ENCODE peak calls at places on chromosomes 11 and 22, in six cellular contexts. One of them, this sample, is unnamed. For H3K36me3, the result is how much of the 10 kb centered on the place peaks cover.

GRCh38 chr22:47120399-47120798 is 357.9 kb downstream of the TBC1D22A start:
- DNase-seq in upper lobe of right lung: peak
- DNase-seq in lung: no peak
- DNase-seq in lower lobe of right lung: no peak
- DNase-seq in tibial artery: no peak
- DNase-seq in adrenal gland: no peak
- DNase-seq in this sample: no peak

GRCh38 chr11:120647681-120648080 is 136.1 kb downstream of the GRIK4 start:
- DNase-seq in upper lobe of right lung: peak
- DNase-seq in lower lobe of right lung: no peak
- DNase-seq in adrenal gland: no peak
- DNase-seq in lung: no peak
- DNase-seq in tibial artery: no peak
- DNase-seq in this sample: no peak

GRCh38 chr22:32417906-32418305 is 5.9 kb upstream of the RTCB start:
- DNase-seq in adrenal gland: no peak
- DNase-seq in upper lobe of right lung: no peak
- DNase-seq in lower lobe of right lung: no peak
- DNase-seq in lung: no peak
- DNase-seq in tibial artery: no peak
- DNase-seq in this sample: no peak

GRCh38 chr11:11011617-11012016 is 153.8 kb upstream of the ZBED5 start:
- DNase-seq in lower lobe of right lung: no peak
- DNase-seq in upper lobe of right lung: no peak
- DNase-seq in lung: no peak
- DNase-seq in tibial artery: no peak
- DNase-seq in adrenal gland: no peak
- DNase-seq in this sample: no peak

GRCh38 chr11:123683616-123684170 is 29.3 kb upstream of the SCN3B start:
- DNase-seq in lung: no peak
- DNase-seq in tibial artery: no peak
- DNase-seq in lower lobe of right lung: no peak
- DNase-seq in adrenal gland: no peak
- DNase-seq in upper lobe of right lung: no peak
- DNase-seq in this sample: no peak

GRCh38 chr11:76606102-76606793 is 64.3 kb downstream of the LRRC32 start:
- DNase-seq in lower lobe of right lung: no peak
- DNase-seq in upper lobe of right lung: no peak
- DNase-seq in lung: no peak
- DNase-seq in adrenal gland: peak
- DNase-seq in tibial artery: peak
- DNase-seq in this sample: no peak

GRCh38 chr11:111395081-111395480 is 16.0 kb upstream of the POU2AF1 start:
- DNase-seq in tibial artery: no peak
- DNase-seq in upper lobe of right lung: no peak
- DNase-seq in adrenal gland: no peak
- DNase-seq in lower lobe of right lung: no peak
- DNase-seq in lung: no peak
- DNase-seq in this sample: no peak

GRCh38 chr11:108324587-108324986 is 101.7 kb downstream of the ATM start:
- DNase-seq in lower lobe of right lung: no peak
- DNase-seq in tibial artery: no peak
- DNase-seq in lung: no peak
- DNase-seq in adrenal gland: no peak
- DNase-seq in upper lobe of right lung: no peak
- DNase-seq in this sample: no peak

GRCh38 chr11:83284501-83285051 is 1.6 kb downstream of the CCDC90B start:
- DNase-seq in upper lobe of right lung: no peak
- DNase-seq in adrenal gland: no peak
- DNase-seq in lower lobe of right lung: no peak
- DNase-seq in lung: no peak
- DNase-seq in tibial artery: no peak
- DNase-seq in this sample: no peak

GRCh38 chr11:69115586-69116560 is 39.9 kb upstream of the SMIM38 start:
- DNase-seq in lower lobe of right lung: peak
- DNase-seq in adrenal gland: no peak
- DNase-seq in lung: peak
- DNase-seq in tibial artery: no peak
- DNase-seq in upper lobe of right lung: peak
- DNase-seq in this sample: no peak

GRCh38 chr11:2269601-2270321 is 627 bp downstream of the ASCL2 start:
- DNase-seq in lower lobe of right lung: peak
- DNase-seq in upper lobe of right lung: peak
- DNase-seq in tibial artery: no peak
- DNase-seq in adrenal gland: peak
- DNase-seq in lung: peak
- DNase-seq in this sample: peak

GRCh38 chr11:7046474-7046873 is 26.2 kb downstream of the NLRP14 start:
- DNase-seq in upper lobe of right lung: no peak
- DNase-seq in tibial artery: no peak
- DNase-seq in lung: no peak
- DNase-seq in lower lobe of right lung: no peak
- DNase-seq in adrenal gland: no peak
- DNase-seq in this sample: no peak

GRCh38 chr11:27242591-27242990 is 120.4 kb downstream of the CCDC34 start:
- DNase-seq in tibial artery: no peak
- DNase-seq in lung: no peak
- DNase-seq in adrenal gland: no peak
- DNase-seq in upper lobe of right lung: no peak
- DNase-seq in lower lobe of right lung: no peak
- DNase-seq in this sample: no peak

GRCh38 chr11:77188912-77189491 is 61.0 kb downstream of the MYO7A start:
- DNase-seq in lower lobe of right lung: peak
- DNase-seq in upper lobe of right lung: no peak
- DNase-seq in lung: no peak
- DNase-seq in tibial artery: no peak
- DNase-seq in adrenal gland: no peak
- DNase-seq in this sample: no peak

GRCh38 chr11:2521081-2521480 is 76.3 kb downstream of the KCNQ1 start:
- DNase-seq in lung: no peak
- DNase-seq in lower lobe of right lung: peak
- DNase-seq in tibial artery: peak
- DNase-seq in upper lobe of right lung: no peak
- DNase-seq in adrenal gland: no peak
- DNase-seq in this sample: no peak

GRCh38 chr22:29031236-29031982 is 30.2 kb downstream of the C22orf31 start:
- DNase-seq in lower lobe of right lung: peak
- DNase-seq in upper lobe of right lung: peak
- DNase-seq in lung: peak
- DNase-seq in tibial artery: peak
- DNase-seq in adrenal gland: peak
- DNase-seq in this sample: no peak

GRCh38 chr11:123202155-123202714 is 7.2 kb upstream of the CLMP start:
- DNase-seq in upper lobe of right lung: no peak
- DNase-seq in lung: peak
- DNase-seq in adrenal gland: peak
- DNase-seq in lower lobe of right lung: no peak
- DNase-seq in tibial artery: no peak
- DNase-seq in this sample: no peak

GRCh38 chr11:16898274-16898985 is 115.8 kb downstream of the PLEKHA7 start:
- DNase-seq in upper lobe of right lung: no peak
- DNase-seq in lung: no peak
- DNase-seq in tibial artery: no peak
- DNase-seq in lower lobe of right lung: no peak
- DNase-seq in adrenal gland: no peak
- DNase-seq in this sample: no peak

GRCh38 chr11:37952035-37952434 is 1354.0 kb upstream of the RAG2 start:
- DNase-seq in upper lobe of right lung: no peak
- DNase-seq in lower lobe of right lung: no peak
- DNase-seq in lung: no peak
- DNase-seq in adrenal gland: no peak
- DNase-seq in tibial artery: no peak
- DNase-seq in this sample: no peak

GRCh38 chr11:7485136-7485853 is at the start of gene OLFML1:
- DNase-seq in adrenal gland: no peak
- DNase-seq in lung: no peak
- DNase-seq in tibial artery: no peak
- DNase-seq in upper lobe of right lung: no peak
- DNase-seq in lower lobe of right lung: no peak
- DNase-seq in this sample: no peak

GRCh38 chr11:79045811-79046304 is 395.0 kb downstream of the TENM4 start:
- DNase-seq in lung: no peak
- DNase-seq in tibial artery: no peak
- DNase-seq in upper lobe of right lung: no peak
- DNase-seq in adrenal gland: no peak
- DNase-seq in lower lobe of right lung: no peak
- DNase-seq in this sample: no peak

GRCh38 chr11:123628936-123629683 is 25.3 kb downstream of the SCN3B start:
- DNase-seq in lower lobe of right lung: no peak
- DNase-seq in adrenal gland: peak
- DNase-seq in lung: no peak
- DNase-seq in tibial artery: no peak
- DNase-seq in upper lobe of right lung: no peak
- DNase-seq in this sample: no peak

GRCh38 chr11:65156926-65157325 is 13.1 kb upstream of the SPDYC start:
- DNase-seq in lung: no peak
- DNase-seq in upper lobe of right lung: no peak
- DNase-seq in lower lobe of right lung: no peak
- DNase-seq in adrenal gland: no peak
- DNase-seq in tibial artery: no peak
- DNase-seq in this sample: no peak

DNA sequence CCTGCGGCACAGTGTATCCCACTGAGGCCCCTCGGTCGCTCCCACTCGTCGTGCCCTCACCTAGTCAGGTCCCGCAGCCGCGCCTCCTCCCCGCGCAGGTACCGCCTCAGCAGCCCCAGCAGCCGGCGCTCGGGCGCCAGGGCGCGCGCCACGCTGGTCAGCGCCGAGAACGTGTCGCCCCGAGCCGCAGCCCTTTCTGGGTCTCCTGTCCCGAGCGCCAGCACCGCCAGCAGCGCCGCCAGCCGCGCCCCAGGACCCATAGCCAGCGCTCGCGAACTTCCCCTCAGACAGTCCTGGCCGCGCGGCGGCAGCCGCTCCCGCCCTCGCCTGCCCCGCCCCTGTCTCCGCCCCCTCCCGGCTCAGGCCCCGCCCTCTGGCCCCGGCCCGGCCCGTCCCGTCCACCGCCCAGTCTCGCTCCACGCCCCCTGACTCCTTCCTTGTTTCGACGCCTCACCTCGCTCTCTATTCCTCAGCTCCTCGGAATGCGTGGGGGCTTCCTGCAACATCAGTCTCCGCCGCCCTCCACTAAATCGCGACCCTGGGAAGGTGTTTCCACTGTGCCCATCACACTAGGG is at the start of gene P4HA3:
- DNase-seq in upper lobe of right lung: peak
- DNase-seq in lower lobe of right lung: peak
- DNase-seq in tibial artery: peak
- DNase-seq in lung: peak
- DNase-seq in adrenal gland: peak
- DNase-seq in this sample: peak
- H3K4me3 ChIP-seq in upper lobe of right lung: peak
- H3K4me3 ChIP-seq in lower lobe of right lung: peak
- H3K4me3 ChIP-seq in tibial artery: peak
- H3K4me3 ChIP-seq in lung: peak
- H3K4me3 ChIP-seq in adrenal gland: peak
- H3K4me3 ChIP-seq in this sample: no peak

DNA sequence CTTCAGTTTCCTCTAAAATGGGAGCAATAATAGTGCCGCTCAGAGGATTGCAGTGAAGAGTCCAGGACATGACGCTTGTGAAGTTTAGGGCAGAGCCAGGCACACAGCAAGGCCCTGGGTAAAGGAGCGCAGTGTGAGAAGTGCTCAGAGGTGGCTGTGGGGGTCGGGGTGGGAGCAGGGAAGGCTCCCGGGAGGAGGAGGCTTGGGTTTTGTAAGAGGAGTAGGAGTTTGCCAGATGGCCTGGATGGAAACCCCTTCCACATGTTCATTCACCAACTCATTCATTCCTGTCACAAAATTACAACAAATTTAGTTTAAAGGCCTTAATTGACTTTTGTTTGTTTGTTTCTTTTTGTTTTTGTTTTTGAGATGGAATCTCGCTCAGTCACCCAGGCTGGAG is 17.0 kb downstream of the CRYBB2 start:
- DNase-seq in upper lobe of right lung: no peak
- DNase-seq in adrenal gland: no peak
- DNase-seq in tibial artery: no peak
- DNase-seq in lung: no peak
- DNase-seq in lower lobe of right lung: no peak
- DNase-seq in this sample: no peak
- TF ChIP-seq CTCF in upper lobe of right lung: no peak
- TF ChIP-seq CTCF in adrenal gland: no peak
- TF ChIP-seq CTCF in tibial artery: no peak
- TF ChIP-seq CTCF in lung: no peak
- TF ChIP-seq CTCF in lower lobe of right lung: no peak
- TF ChIP-seq CTCF in this sample: no peak

GRCh38 chr22:37690407-37690806 is 4.3 kb downstream of the NOL12 start:
- DNase-seq in tibial artery: no peak
- DNase-seq in lower lobe of right lung: no peak
- DNase-seq in adrenal gland: no peak
- DNase-seq in lung: no peak
- DNase-seq in upper lobe of right lung: no peak
- DNase-seq in this sample: no peak

GRCh38 chr22:37697540-37697835 is 640 bp downstream of the TRIOBP start:
- DNase-seq in adrenal gland: no peak
- DNase-seq in upper lobe of right lung: no peak
- DNase-seq in lung: no peak
- DNase-seq in tibial artery: no peak
- DNase-seq in lower lobe of right lung: no peak
- DNase-seq in this sample: no peak

GRCh38 chr22:37690901-37691504 is 4.9 kb downstream of the NOL12 start:
- DNase-seq in tibial artery: no peak
- DNase-seq in upper lobe of right lung: no peak
- DNase-seq in lower lobe of right lung: no peak
- DNase-seq in adrenal gland: peak
- DNase-seq in lung: no peak
- DNase-seq in this sample: no peak

GRCh38 chr22:37696657-37697539 is at the start of gene TRIOBP:
- DNase-seq in lung: peak
- DNase-seq in upper lobe of right lung: peak
- DNase-seq in lower lobe of right lung: peak
- DNase-seq in adrenal gland: peak
- DNase-seq in tibial artery: peak
- DNase-seq in this sample: peak

DNA sequence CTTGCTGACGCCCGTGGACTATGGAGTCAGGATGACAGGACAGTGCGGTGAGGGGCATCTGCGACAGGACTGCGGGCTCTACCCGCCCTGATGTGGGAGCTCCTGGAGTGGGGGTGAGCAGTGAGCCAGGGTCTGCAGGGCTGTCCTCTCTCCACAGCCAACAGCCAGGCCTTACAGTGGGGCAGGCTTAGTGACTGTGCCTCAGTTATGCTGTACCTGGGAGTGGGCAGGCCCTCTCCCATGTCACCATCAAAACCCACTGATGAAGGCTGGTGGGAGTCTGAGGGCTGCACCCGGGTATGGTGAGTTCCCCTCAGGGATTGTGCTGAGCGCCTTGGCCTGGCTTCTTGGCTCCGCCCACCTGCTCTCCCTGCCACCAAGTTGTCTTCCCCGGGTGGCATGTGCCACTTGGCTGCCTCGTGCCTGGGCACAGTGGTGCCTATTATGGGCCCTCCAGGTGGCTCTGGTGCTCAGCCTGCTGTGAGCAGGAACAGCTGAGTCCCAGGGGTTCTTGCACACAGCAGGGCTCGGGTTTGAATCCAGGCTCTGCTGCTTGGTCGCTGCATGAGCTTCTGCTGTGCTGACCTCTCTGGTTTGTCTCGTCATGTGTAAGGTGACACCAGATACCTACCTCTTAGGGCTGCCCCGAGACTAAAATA is 4.1 kb upstream of the TRIOBP start:
- DNase-seq in adrenal gland: no peak
- DNase-seq in lower lobe of right lung: no peak
- DNase-seq in upper lobe of right lung: no peak
- DNase-seq in tibial artery: no peak
- DNase-seq in lung: no peak
- DNase-seq in this sample: no peak
- H3K36me3 ChIP-seq in adrenal gland: half or more
- H3K36me3 ChIP-seq in lower lobe of right lung: half or more
- H3K36me3 ChIP-seq in upper lobe of right lung: under half
- H3K36me3 ChIP-seq in tibial artery: half or more
- H3K36me3 ChIP-seq in lung: under half
- H3K36me3 ChIP-seq in this sample: under half

GRCh38 chr11:99693941-99694492 is 673.3 kb downstream of the CNTN5 start:
- DNase-seq in upper lobe of right lung: no peak
- DNase-seq in lower lobe of right lung: no peak
- DNase-seq in adrenal gland: no peak
- DNase-seq in lung: no peak
- DNase-seq in tibial artery: no peak
- DNase-seq in this sample: no peak
- H3K4me3 ChIP-seq in upper lobe of right lung: no peak
- H3K4me3 ChIP-seq in lower lobe of right lung: no peak
- H3K4me3 ChIP-seq in adrenal gland: peak
- H3K4me3 ChIP-seq in lung: no peak
- H3K4me3 ChIP-seq in tibial artery: no peak
- H3K4me3 ChIP-seq in this sample: no peak

This sample was measured in GM06990.